ENCODE peak calls at places on chromosomes 4 and X, in eight cellular contexts. Z is A172; M is RPMI7951; N is epithelial cell of esophagus; B is GF-D8; Y is T-helper 9 cell; H is activated CD4-positive, alpha-beta T cell treated with anti-CD3 and anti-CD28 coated beads, Interleukin-2, amount 10 ng/mL, durations not matched to agents 7 days and 5 days; I is Caki2. W is an unnamed sample.

GRCh38 chrX:135185795-135186443 is 14.7 kb upstream of the CT55 start:
- DNase-seq in Z (peak), M (peak), N (peak), B (peak), Y (no peak), H (peak), I (peak), W (peak)

GRCh38 chr4:125187621-125188176 is 127.1 kb upstream of the FAT4 start:
- DNase-seq in Z (peak), M (peak), N (peak), B (no peak), Y (no peak), H (no peak), I (peak), W (no peak)

GRCh38 chr4:112076919-112077608 is 68.2 kb upstream of the FAM241A start:
- DNase-seq in Z (no peak), M (no peak), N (no peak), B (no peak), Y (no peak), H (no peak), I (no peak), W (no peak)

GRCh38 chrX:124194209-124194608 is 138.3 kb upstream of the TEX13D start:
- DNase-seq in Z (no peak), M (peak), N (no peak), B (no peak), Y (no peak), H (no peak), I (no peak), W (no peak)

GRCh38 chr4:72893354-72894066 is 176.0 kb downstream of the COX18 start:
- DNase-seq in Z (no peak), M (no peak), N (no peak), B (no peak), Y (no peak), H (no peak), I (no peak), W (no peak)

GRCh38 chr4:161663844-161664243 is 500.0 kb downstream of the FSTL5 start:
- DNase-seq in Z (no peak), M (no peak), N (no peak), B (no peak), Y (no peak), H (no peak), I (no peak), W (no peak)

GRCh38 chr4:23728971-23729370 is 160.9 kb downstream of the PPARGC1A start:
- DNase-seq in Z (peak), M (no peak), N (no peak), B (no peak), Y (no peak), H (no peak), I (no peak), W (no peak)

GRCh38 chr4:105719214-105719613 is 10.6 kb downstream of the GSTCD start:
- DNase-seq in Z (no peak), M (no peak), N (no peak), B (no peak), Y (no peak), H (no peak), I (no peak), W (no peak)

GRCh38 chr4:42149004-42149403 is 3.5 kb downstream of the BEND4 start:
- DNase-seq in Z (no peak), M (no peak), N (no peak), B (no peak), Y (no peak), H (no peak), I (no peak), W (no peak)

GRCh38 chr4:127968565-127968964 is 3.4 kb downstream of the ABHD18 start:
- DNase-seq in Z (no peak), M (no peak), N (no peak), B (no peak), Y (no peak), H (no peak), I (no peak), W (no peak)

GRCh38 chrX:413322-414201 is 26.9 kb upstream of the PPP2R3B start:
- DNase-seq in Z (peak), M (no peak), N (no peak), B (no peak), Y (no peak), H (no peak), I (no peak), W (no peak)

GRCh38 chrX:141701081-141701480 is 2.5 kb upstream of the SPANXD start:
- DNase-seq in Z (peak), M (peak), N (peak), B (no peak), Y (no peak), H (no peak), I (no peak), W (no peak)

GRCh38 chr4:107747748-107748486 is 27.9 kb upstream of the PAPSS1 start:
- DNase-seq in Z (no peak), M (no peak), N (peak), B (no peak), Y (no peak), H (no peak), I (no peak), W (no peak)

GRCh38 chr4:10569491-10569890 is 112.3 kb upstream of the ZNF518B start:
- DNase-seq in Z (no peak), M (no peak), N (no peak), B (no peak), Y (no peak), H (no peak), I (no peak), W (no peak)

GRCh38 chr4:55854132-55854531 is 684 bp downstream of the EXOC1 start:
- DNase-seq in Z (no peak), M (no peak), N (no peak), B (no peak), Y (no peak), H (no peak), I (no peak), W (no peak)

GRCh38 chrX:34884693-34885277 is 57.8 kb upstream of the FAM47B start:
- DNase-seq in Z (peak), M (peak), N (peak), B (no peak), Y (no peak), H (no peak), I (peak), W (peak)

GRCh38 chrX:119573840-119574393 is 446 bp upstream of the UBE2A start:
- DNase-seq in Z (peak), M (peak), N (peak), B (no peak), Y (no peak), H (no peak), I (no peak), W (peak)

GRCh38 chrX:104270916-104271512 is 16.3 kb upstream of the ESX1 start:
- DNase-seq in Z (peak), M (peak), N (peak), B (peak), Y (no peak), H (peak), I (peak), W (peak)

GRCh38 chrX:31092476-31092875 is 20.6 kb upstream of the FTHL17 start:
- DNase-seq in Z (no peak), M (peak), N (peak), B (no peak), Y (no peak), H (no peak), I (no peak), W (no peak)

GRCh38 chrX:41276661-41277506 is 57.1 kb upstream of the DDX3X start:
- DNase-seq in Z (no peak), M (no peak), N (no peak), B (no peak), Y (no peak), H (no peak), I (no peak), W (no peak)

GRCh38 chr4:10783351-10783750 is 98.8 kb upstream of the CLNK start:
- DNase-seq in Z (no peak), M (no peak), N (peak), B (no peak), Y (no peak), H (no peak), I (no peak), W (no peak)

GRCh38 chrX:152640039-152640818 is 2.5 kb downstream of the GABRQ start:
- DNase-seq in Z (peak), M (peak), N (peak), B (no peak), Y (no peak), H (no peak), I (no peak), W (no peak)

GRCh38 chrX:100410083-100410590 is at the start of gene PCDH19:
- DNase-seq in Z (no peak), M (peak), N (peak), B (no peak), Y (no peak), H (peak), I (peak), W (no peak)

GRCh38 chrX:56800307-56800706 is 71.3 kb downstream of the NBDY start:
- DNase-seq in Z (no peak), M (no peak), N (no peak), B (no peak), Y (no peak), H (no peak), I (no peak), W (no peak)

GRCh38 chrX:39869846-39870601 is 227.7 kb downstream of the BCOR start:
- DNase-seq in Z (peak), M (peak), N (peak), B (no peak), Y (peak), H (peak), I (no peak), W (peak)

W was measured in SW480.